ENCODE peak calls at places on chromosomes 4 and X, in eight cellular contexts. K is OCI-LY7, A is HCT116, I is WERI-Rb-1, R is neural progenitor cell, X is lower lobe of right lung, J is lung, Z is cardiac muscle cell. U is an unnamed sample.

GRCh38 chr4:88533937-88534750 is 10.6 kb upstream of the PYURF start:
- DNase-seq in K (no peak), A (no peak), I (no peak), R (no peak), X (no peak), J (no peak), Z (no peak), U (no peak)

GRCh38 chr4:147777456-147778091 is 45.7 kb downstream of the ARHGAP10 start:
- DNase-seq in K (no peak), A (peak), I (no peak), R (no peak), X (no peak), J (no peak), Z (no peak), U (no peak)

GRCh38 chrX:54481751-54482150 is 14.3 kb downstream of the FGD1 start:
- DNase-seq in K (peak), A (no peak), I (peak), R (no peak), X (no peak), J (no peak), Z (no peak), U (no peak)

GRCh38 chr4:54228064-54228527 is 997 bp upstream of the PDGFRA start:
- DNase-seq in K (no peak), A (no peak), I (no peak), R (peak), X (peak), J (peak), Z (peak), U (no peak)

GRCh38 chr4:9785926-9786325 is 4.5 kb downstream of the DRD5 start:
- DNase-seq in K (no peak), A (no peak), I (no peak), R (no peak), X (no peak), J (no peak), Z (no peak), U (no peak)

GRCh38 chrX:91414710-91415109 is 19.9 kb upstream of the PABPC5 start:
- DNase-seq in K (no peak), A (no peak), I (no peak), R (peak), X (no peak), J (no peak), Z (peak), U (no peak)

GRCh38 chr4:75325316-75325715 is 188.9 kb downstream of the RCHY1 start:
- DNase-seq in K (no peak), A (no peak), I (no peak), R (no peak), X (no peak), J (no peak), Z (no peak), U (no peak)

GRCh38 chr4:75733369-75733768 is 9.0 kb downstream of the USO1 start:
- DNase-seq in K (no peak), A (no peak), I (no peak), R (no peak), X (no peak), J (no peak), Z (no peak), U (no peak)

GRCh38 chrX:64205441-64205734 is at the start of gene AMER1:
- DNase-seq in K (no peak), A (no peak), I (no peak), R (no peak), X (no peak), J (no peak), Z (no peak), U (no peak)

GRCh38 chrX:145405012-145405411 is 157.7 kb downstream of the SPANXN1 start:
- DNase-seq in K (peak), A (peak), I (peak), R (peak), X (no peak), J (no peak), Z (peak), U (no peak)

GRCh38 chrX:42976729-42977366 is 198.9 kb upstream of the PPP1R2C start:
- DNase-seq in K (peak), A (no peak), I (peak), R (no peak), X (no peak), J (no peak), Z (no peak), U (no peak)

GRCh38 chrX:38189431-38190128 is 31.1 kb downstream of the SRPX start:
- DNase-seq in K (no peak), A (no peak), I (no peak), R (no peak), X (no peak), J (peak), Z (no peak), U (no peak)

GRCh38 chr4:109578846-109579245 is 18.8 kb downstream of the MCUB start:
- DNase-seq in K (no peak), A (no peak), I (no peak), R (no peak), X (no peak), J (no peak), Z (no peak), U (no peak)

GRCh38 chr4:78776031-78776728 is at the start of gene BMP2K:
- DNase-seq in K (peak), A (peak), I (peak), R (peak), X (peak), J (peak), Z (peak), U (no peak)

GRCh38 chrX:66004928-66005831 is 34.7 kb downstream of the VSIG4 start:
- DNase-seq in K (peak), A (no peak), I (no peak), R (no peak), X (no peak), J (no peak), Z (no peak), U (no peak)

GRCh38 chr4:135120190-135120589 is 918.6 kb upstream of the PABPC4L start:
- DNase-seq in K (no peak), A (no peak), I (no peak), R (no peak), X (no peak), J (no peak), Z (no peak), U (no peak)

GRCh38 chrX:44032479-44032878 is 59.3 kb upstream of the NDP start:
- DNase-seq in K (no peak), A (no peak), I (no peak), R (no peak), X (no peak), J (no peak), Z (no peak), U (no peak)

GRCh38 chrX:105302246-105302645 is 81.8 kb upstream of the TEX13A start:
- DNase-seq in K (no peak), A (no peak), I (no peak), R (no peak), X (no peak), J (no peak), Z (no peak), U (no peak)

GRCh38 chr4:40612831-40613230 is 16.8 kb downstream of the RBM47 start:
- DNase-seq in K (no peak), A (no peak), I (no peak), R (no peak), X (no peak), J (no peak), Z (no peak), U (no peak)

GRCh38 chr4:5292091-5292490 is 240.8 kb downstream of the STK32B start:
- DNase-seq in K (no peak), A (no peak), I (no peak), R (no peak), X (no peak), J (no peak), Z (no peak), U (no peak)
- TF ChIP-seq CTCF in K (no peak), A (no peak), I (no peak), R (no peak), X (no peak), J (no peak), Z (no peak), U (no peak)

GRCh38 chr4:7719354-7720174 is 220.1 kb downstream of the AFAP1 start:
- DNase-seq in K (peak), A (no peak), I (peak), R (peak), X (peak), J (peak), Z (peak), U (no peak)

GRCh38 chr4:7723625-7724024 is 216.0 kb downstream of the AFAP1 start:
- DNase-seq in K (no peak), A (no peak), I (no peak), R (no peak), X (no peak), J (no peak), Z (no peak), U (no peak)

GRCh38 chr4:7722716-7723115 is 216.9 kb downstream of the AFAP1 start:
- DNase-seq in K (no peak), A (no peak), I (no peak), R (no peak), X (no peak), J (no peak), Z (no peak), U (no peak)

GRCh38 chr4:7725951-7726350 is 213.7 kb downstream of the AFAP1 start:
- DNase-seq in K (no peak), A (no peak), I (no peak), R (no peak), X (no peak), J (no peak), Z (no peak), U (no peak)

GRCh38 chr4:7721984-7722551 is 217.6 kb downstream of the AFAP1 start:
- DNase-seq in K (no peak), A (no peak), I (no peak), R (no peak), X (no peak), J (no peak), Z (no peak), U (no peak)
- TF ChIP-seq CTCF in K (no peak), A (peak), I (peak), R (peak), X (peak), J (no peak), Z (peak), U (peak)

DNA sequence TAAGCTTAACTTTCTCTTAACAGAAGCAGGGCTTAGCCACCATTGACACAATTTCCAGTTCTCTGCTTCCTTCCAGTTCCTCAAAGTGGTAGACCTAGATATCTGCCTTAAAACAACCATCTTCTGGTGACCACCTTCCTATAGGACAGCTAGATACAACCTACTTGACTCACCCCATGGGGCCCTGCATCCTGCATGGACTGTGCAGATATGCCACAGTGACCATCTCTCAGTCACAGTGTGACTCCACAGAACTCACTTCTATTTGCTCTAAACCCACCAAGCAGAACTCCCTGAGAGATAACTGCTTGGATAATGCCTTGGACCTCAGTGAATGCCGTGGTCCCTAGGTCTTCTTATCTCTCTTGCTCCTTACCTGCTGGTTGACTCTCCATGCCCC is 621.6 kb downstream of the IQCM start:
- DNase-seq in K (no peak), A (no peak), I (no peak), R (no peak), X (no peak), J (no peak), Z (no peak), U (no peak)
- TF ChIP-seq CTCF in K (no peak), A (no peak), I (no peak), R (no peak), X (no peak), J (no peak), Z (no peak), U (no peak)

GRCh38 chr4:166421556-166422156 is 548.6 kb downstream of the TLL1 start:
- DNase-seq in K (no peak), A (no peak), I (no peak), R (no peak), X (no peak), J (no peak), Z (no peak), U (no peak)
- TF ChIP-seq CTCF in K (no peak), A (no peak), I (no peak), R (no peak), X (no peak), J (no peak), Z (no peak), U (peak)

GRCh38 chr4:77615153-77615552 is 9.5 kb downstream of the CXCL13 start:
- DNase-seq in K (no peak), A (no peak), I (no peak), R (no peak), X (no peak), J (no peak), Z (no peak), U (no peak)

GRCh38 chr4:77621254-77621653 is 15.6 kb downstream of the CXCL13 start:
- DNase-seq in K (no peak), A (no peak), I (no peak), R (no peak), X (no peak), J (no peak), Z (no peak), U (no peak)

GRCh38 chr4:77617203-77617602 is 11.6 kb downstream of the CXCL13 start:
- DNase-seq in K (no peak), A (no peak), I (no peak), R (no peak), X (no peak), J (no peak), Z (no peak), U (no peak)

GRCh38 chr4:77618383-77619241 is 13.0 kb downstream of the CXCL13 start:
- DNase-seq in K (peak), A (peak), I (peak), R (peak), X (no peak), J (peak), Z (peak), U (no peak)

GRCh38 chr4:77619408-77619807 is 13.8 kb downstream of the CXCL13 start:
- DNase-seq in K (no peak), A (no peak), I (no peak), R (no peak), X (no peak), J (no peak), Z (no peak), U (no peak)
- TF ChIP-seq CTCF in K (no peak), A (no peak), I (no peak), R (no peak), X (no peak), J (no peak), Z (no peak), U (no peak)

GRCh38 chrX:15382809-15383208 is 1.4 kb downstream of the VEGFD start:
- DNase-seq in K (no peak), A (no peak), I (peak), R (peak), X (no peak), J (no peak), Z (peak), U (no peak)
- TF ChIP-seq CTCF in K (peak), A (no peak), I (peak), R (peak), X (no peak), J (no peak), Z (no peak), U (peak)